ENCODE peak calls at places on chromosomes 6 and 20, in eight cellular contexts. Q is stimulated activated CD8-positive, alpha-beta memory T cell treated with anti-CD3 and anti-CD28 coated beads, Interleukin-7, amount 100 ng/mL, for 1 hour; X is COLO829; M is left ventricle myocardium inferior; D is mammary epithelial cell; H is choroid plexus epithelial cell; R is thyroid gland; U is T-helper 9 cell. S is an unnamed sample.
A peak's percentile ranks its signal among the peaks of the same experiment; 100 is the strongest.

GRCh38 chr6:128723667-128724066 is 159.3 kb upstream of the LAMA2 start:
- DNase-seq in Q (no peak), X (no peak), M (no peak), D (peak; percentile 63), H (peak; percentile 8), R (no peak), U (no peak), S (no peak)

GRCh38 chr6:13694562-13694961 is 17.1 kb downstream of the RANBP9 start:
- DNase-seq in Q (no peak), X (no peak), M (no peak), D (no peak), H (no peak), R (no peak), U (no peak), S (no peak)

GRCh38 chr6:26555505-26556262 is 17.5 kb downstream of the HMGN4 start:
- DNase-seq in Q (no peak), X (no peak), M (no peak), D (peak; percentile 15), H (peak; percentile 56), R (no peak), U (no peak), S (no peak)

GRCh38 chr6:168838000-168838399 is 397.0 kb downstream of the SMOC2 start:
- DNase-seq in Q (no peak), X (no peak), M (no peak), D (no peak), H (no peak), R (no peak), U (no peak), S (no peak)

GRCh38 chr6:163333686-163334085 is 80.8 kb upstream of the QKI start:
- DNase-seq in Q (no peak), X (no peak), M (no peak), D (no peak), H (no peak), R (no peak), U (no peak), S (no peak)

GRCh38 chr20:20744170-20744725 is 31.8 kb upstream of the RALGAPA2 start:
- DNase-seq in Q (no peak), X (no peak), M (no peak), D (no peak), H (no peak), R (no peak), U (no peak), S (no peak)

GRCh38 chr6:7671076-7671475 is 54.8 kb upstream of the BMP6 start:
- DNase-seq in Q (no peak), X (peak; percentile 66), M (no peak), D (peak; percentile 69), H (no peak), R (no peak), U (no peak), S (no peak)

GRCh38 chr6:56155634-56156141 is 91.7 kb downstream of the COL21A1 start:
- DNase-seq in Q (no peak), X (no peak), M (no peak), D (no peak), H (no peak), R (no peak), U (no peak), S (no peak)

GRCh38 chr6:161434331-161434730 is 160.5 kb upstream of the AGPAT4 start:
- DNase-seq in Q (no peak), X (peak; percentile 19), M (no peak), D (peak; percentile 73), H (no peak), R (no peak), U (no peak), S (peak; percentile 23)

S was measured in body of pancreas.